ENCODE peak calls at places on chromosome 14, in seven cellular contexts. One of them, this sample, is unnamed.

GRCh38 chr14:101227611-101228594 is 324.4 kb upstream of the RTL1 start:
- DNase-seq in left ventricle myocardium superior: no peak
- DNase-seq in CMK: no peak
- DNase-seq in CD4-positive, alpha-beta T cell: no peak
- DNase-seq in retinal pigment epithelial cell: no peak
- DNase-seq in T-helper 1 cell: no peak
- DNase-seq in fibroblast of lung: no peak
- DNase-seq in this sample: no peak

GRCh38 chr14:51652168-51653095 is 722 bp downstream of the FRMD6 start:
- DNase-seq in left ventricle myocardium superior: no peak
- DNase-seq in fibroblast of lung: peak
- DNase-seq in T-helper 1 cell: peak
- DNase-seq in retinal pigment epithelial cell: no peak
- DNase-seq in CD4-positive, alpha-beta T cell: no peak
- DNase-seq in CMK: no peak
- DNase-seq in this sample: peak

GRCh38 chr14:102711946-102712345 is 65.3 kb upstream of the TRAF3 start:
- DNase-seq in left ventricle myocardium superior: no peak
- DNase-seq in CMK: no peak
- DNase-seq in T-helper 1 cell: no peak
- DNase-seq in retinal pigment epithelial cell: no peak
- DNase-seq in fibroblast of lung: peak
- DNase-seq in CD4-positive, alpha-beta T cell: no peak
- DNase-seq in this sample: no peak

GRCh38 chr14:101259748-101260147 is 301.5 kb upstream of the DIO3 start:
- DNase-seq in left ventricle myocardium superior: no peak
- DNase-seq in retinal pigment epithelial cell: no peak
- DNase-seq in fibroblast of lung: no peak
- DNase-seq in T-helper 1 cell: no peak
- DNase-seq in CD4-positive, alpha-beta T cell: no peak
- DNase-seq in CMK: no peak
- DNase-seq in this sample: no peak

GRCh38 chr14:20690848-20691640 is 2.5 kb downstream of the ANG start:
- DNase-seq in CD4-positive, alpha-beta T cell: no peak
- DNase-seq in retinal pigment epithelial cell: no peak
- DNase-seq in CMK: no peak
- DNase-seq in fibroblast of lung: peak
- DNase-seq in T-helper 1 cell: peak
- DNase-seq in left ventricle myocardium superior: no peak
- DNase-seq in this sample: peak

GRCh38 chr14:26808407-26808806 is 210.6 kb upstream of the NOVA1 start:
- DNase-seq in left ventricle myocardium superior: no peak
- DNase-seq in retinal pigment epithelial cell: no peak
- DNase-seq in CMK: no peak
- DNase-seq in fibroblast of lung: peak
- DNase-seq in CD4-positive, alpha-beta T cell: no peak
- DNase-seq in T-helper 1 cell: no peak
- DNase-seq in this sample: no peak

GRCh38 chr14:70697681-70698080 is 56.0 kb downstream of the TTC9 start:
- DNase-seq in CMK: no peak
- DNase-seq in T-helper 1 cell: no peak
- DNase-seq in CD4-positive, alpha-beta T cell: no peak
- DNase-seq in fibroblast of lung: no peak
- DNase-seq in retinal pigment epithelial cell: no peak
- DNase-seq in left ventricle myocardium superior: no peak
- DNase-seq in this sample: no peak

GRCh38 chr14:55122441-55122986 is 6.5 kb upstream of the LGALS3 start:
- DNase-seq in fibroblast of lung: peak
- DNase-seq in CMK: no peak
- DNase-seq in CD4-positive, alpha-beta T cell: no peak
- DNase-seq in T-helper 1 cell: no peak
- DNase-seq in retinal pigment epithelial cell: no peak
- DNase-seq in left ventricle myocardium superior: peak
- DNase-seq in this sample: no peak

GRCh38 chr14:33335366-33335765 is 396.7 kb downstream of the NPAS3 start:
- DNase-seq in T-helper 1 cell: no peak
- DNase-seq in retinal pigment epithelial cell: no peak
- DNase-seq in left ventricle myocardium superior: no peak
- DNase-seq in fibroblast of lung: peak
- DNase-seq in CD4-positive, alpha-beta T cell: no peak
- DNase-seq in CMK: no peak
- DNase-seq in this sample: no peak

GRCh38 chr14:61480704-61481285 is 159.4 kb downstream of the PRKCH start:
- DNase-seq in T-helper 1 cell: no peak
- DNase-seq in CD4-positive, alpha-beta T cell: no peak
- DNase-seq in CMK: no peak
- DNase-seq in left ventricle myocardium superior: no peak
- DNase-seq in fibroblast of lung: no peak
- DNase-seq in retinal pigment epithelial cell: no peak
- DNase-seq in this sample: no peak

GRCh38 chr14:38286481-38286880 is 30.6 kb upstream of the CLEC14A start:
- DNase-seq in fibroblast of lung: no peak
- DNase-seq in retinal pigment epithelial cell: no peak
- DNase-seq in T-helper 1 cell: no peak
- DNase-seq in CMK: no peak
- DNase-seq in CD4-positive, alpha-beta T cell: no peak
- DNase-seq in left ventricle myocardium superior: no peak
- DNase-seq in this sample: no peak

GRCh38 chr14:93008381-93008780 is 85.4 kb downstream of the CHGA start:
- DNase-seq in fibroblast of lung: peak
- DNase-seq in CMK: no peak
- DNase-seq in T-helper 1 cell: no peak
- DNase-seq in retinal pigment epithelial cell: no peak
- DNase-seq in left ventricle myocardium superior: peak
- DNase-seq in CD4-positive, alpha-beta T cell: no peak
- DNase-seq in this sample: no peak

GRCh38 chr14:95818581-95818980 is 58.1 kb upstream of the TUNAR start:
- DNase-seq in CMK: no peak
- DNase-seq in retinal pigment epithelial cell: no peak
- DNase-seq in T-helper 1 cell: no peak
- DNase-seq in fibroblast of lung: no peak
- DNase-seq in left ventricle myocardium superior: no peak
- DNase-seq in CD4-positive, alpha-beta T cell: no peak
- DNase-seq in this sample: no peak

GRCh38 chr14:86035882-86036281 is 505.9 kb downstream of the FLRT2 start:
- DNase-seq in retinal pigment epithelial cell: no peak
- DNase-seq in fibroblast of lung: no peak
- DNase-seq in CMK: peak
- DNase-seq in left ventricle myocardium superior: no peak
- DNase-seq in T-helper 1 cell: no peak
- DNase-seq in CD4-positive, alpha-beta T cell: no peak
- DNase-seq in this sample: peak

GRCh38 chr14:96249016-96249415 is 7.0 kb upstream of the BDKRB1 start:
- DNase-seq in CMK: no peak
- DNase-seq in left ventricle myocardium superior: no peak
- DNase-seq in retinal pigment epithelial cell: no peak
- DNase-seq in CD4-positive, alpha-beta T cell: no peak
- DNase-seq in T-helper 1 cell: no peak
- DNase-seq in fibroblast of lung: peak
- DNase-seq in this sample: no peak

GRCh38 chr14:88614218-88614907 is 51.5 kb downstream of the ZC3H14 start:
- DNase-seq in CMK: no peak
- DNase-seq in retinal pigment epithelial cell: peak
- DNase-seq in fibroblast of lung: peak
- DNase-seq in CD4-positive, alpha-beta T cell: no peak
- DNase-seq in left ventricle myocardium superior: no peak
- DNase-seq in T-helper 1 cell: no peak
- DNase-seq in this sample: no peak

GRCh38 chr14:64213079-64213478 is 81.1 kb downstream of the ESR2 start:
- DNase-seq in CMK: no peak
- DNase-seq in left ventricle myocardium superior: no peak
- DNase-seq in CD4-positive, alpha-beta T cell: no peak
- DNase-seq in retinal pigment epithelial cell: no peak
- DNase-seq in T-helper 1 cell: no peak
- DNase-seq in fibroblast of lung: peak
- DNase-seq in this sample: no peak

GRCh38 chr14:36256131-36256801 is 64.2 kb downstream of the MBIP start:
- DNase-seq in retinal pigment epithelial cell: no peak
- DNase-seq in CD4-positive, alpha-beta T cell: no peak
- DNase-seq in CMK: no peak
- DNase-seq in left ventricle myocardium superior: no peak
- DNase-seq in fibroblast of lung: no peak
- DNase-seq in T-helper 1 cell: no peak
- DNase-seq in this sample: no peak

GRCh38 chr14:33765251-33765650 is 185.6 kb downstream of the EGLN3 start:
- DNase-seq in left ventricle myocardium superior: peak
- DNase-seq in CMK: peak
- DNase-seq in fibroblast of lung: peak
- DNase-seq in CD4-positive, alpha-beta T cell: no peak
- DNase-seq in T-helper 1 cell: no peak
- DNase-seq in retinal pigment epithelial cell: peak
- DNase-seq in this sample: peak

GRCh38 chr14:95255013-95255412 is 64.7 kb downstream of the CLMN start:
- DNase-seq in left ventricle myocardium superior: no peak
- DNase-seq in CMK: no peak
- DNase-seq in T-helper 1 cell: no peak
- DNase-seq in retinal pigment epithelial cell: no peak
- DNase-seq in CD4-positive, alpha-beta T cell: no peak
- DNase-seq in fibroblast of lung: no peak
- DNase-seq in this sample: no peak

GRCh38 chr14:60862283-60862682 is 118.6 kb downstream of the TRMT5 start:
- DNase-seq in retinal pigment epithelial cell: peak
- DNase-seq in left ventricle myocardium superior: no peak
- DNase-seq in CMK: no peak
- DNase-seq in fibroblast of lung: no peak
- DNase-seq in CD4-positive, alpha-beta T cell: no peak
- DNase-seq in T-helper 1 cell: no peak
- DNase-seq in this sample: peak

GRCh38 chr14:85528080-85528881 is 1.7 kb upstream of the FLRT2 start:
- DNase-seq in retinal pigment epithelial cell: no peak
- DNase-seq in CMK: no peak
- DNase-seq in CD4-positive, alpha-beta T cell: no peak
- DNase-seq in left ventricle myocardium superior: no peak
- DNase-seq in T-helper 1 cell: no peak
- DNase-seq in fibroblast of lung: peak
- DNase-seq in this sample: peak

GRCh38 chr14:51880810-51881580 is 20.6 kb downstream of the GNG2 start:
- DNase-seq in left ventricle myocardium superior: peak
- DNase-seq in CMK: no peak
- DNase-seq in CD4-positive, alpha-beta T cell: no peak
- DNase-seq in T-helper 1 cell: no peak
- DNase-seq in retinal pigment epithelial cell: no peak
- DNase-seq in fibroblast of lung: peak
- DNase-seq in this sample: no peak

GRCh38 chr14:73740921-73741326 is 26.7 kb upstream of the PNMA1 start:
- DNase-seq in left ventricle myocardium superior: peak
- DNase-seq in T-helper 1 cell: no peak
- DNase-seq in CMK: no peak
- DNase-seq in retinal pigment epithelial cell: no peak
- DNase-seq in CD4-positive, alpha-beta T cell: no peak
- DNase-seq in fibroblast of lung: no peak
- DNase-seq in this sample: no peak

GRCh38 chr14:56351861-56352260 is 227.7 kb upstream of the TMEM260 start:
- DNase-seq in CMK: no peak
- DNase-seq in left ventricle myocardium superior: no peak
- DNase-seq in fibroblast of lung: peak
- DNase-seq in retinal pigment epithelial cell: no peak
- DNase-seq in T-helper 1 cell: no peak
- DNase-seq in CD4-positive, alpha-beta T cell: no peak
- DNase-seq in this sample: no peak

GRCh38 chr14:74682169-74682952 is 30.5 kb downstream of the AREL1 start:
- DNase-seq in fibroblast of lung: no peak
- DNase-seq in CMK: no peak
- DNase-seq in left ventricle myocardium superior: no peak
- DNase-seq in retinal pigment epithelial cell: no peak
- DNase-seq in CD4-positive, alpha-beta T cell: no peak
- DNase-seq in T-helper 1 cell: no peak
- DNase-seq in this sample: no peak

GRCh38 chr14:61512508-61512907 is 182.8 kb upstream of the HIF1A start:
- DNase-seq in fibroblast of lung: peak
- DNase-seq in CMK: no peak
- DNase-seq in CD4-positive, alpha-beta T cell: no peak
- DNase-seq in left ventricle myocardium superior: no peak
- DNase-seq in retinal pigment epithelial cell: no peak
- DNase-seq in T-helper 1 cell: no peak
- DNase-seq in this sample: no peak

GRCh38 chr14:71322660-71323250 is 415.5 kb downstream of the PCNX1 start:
- DNase-seq in retinal pigment epithelial cell: no peak
- DNase-seq in T-helper 1 cell: no peak
- DNase-seq in left ventricle myocardium superior: no peak
- DNase-seq in CMK: no peak
- DNase-seq in CD4-positive, alpha-beta T cell: no peak
- DNase-seq in fibroblast of lung: peak
- DNase-seq in this sample: peak

GRCh38 chr14:52279405-52279804 is 11.9 kb downstream of the PTGDR start:
- DNase-seq in fibroblast of lung: peak
- DNase-seq in CD4-positive, alpha-beta T cell: no peak
- DNase-seq in left ventricle myocardium superior: no peak
- DNase-seq in retinal pigment epithelial cell: no peak
- DNase-seq in T-helper 1 cell: no peak
- DNase-seq in CMK: no peak
- DNase-seq in this sample: no peak

GRCh38 chr14:90642239-90642717 is 174.0 kb downstream of the TTC7B start:
- DNase-seq in CMK: no peak
- DNase-seq in retinal pigment epithelial cell: peak
- DNase-seq in left ventricle myocardium superior: no peak
- DNase-seq in fibroblast of lung: peak
- DNase-seq in T-helper 1 cell: no peak
- DNase-seq in CD4-positive, alpha-beta T cell: no peak
- DNase-seq in this sample: peak

GRCh38 chr14:82872494-82872893 is 1338.8 kb upstream of the SEL1L start:
- DNase-seq in T-helper 1 cell: no peak
- DNase-seq in retinal pigment epithelial cell: no peak
- DNase-seq in fibroblast of lung: no peak
- DNase-seq in left ventricle myocardium superior: no peak
- DNase-seq in CD4-positive, alpha-beta T cell: no peak
- DNase-seq in CMK: no peak
- DNase-seq in this sample: peak